ENCODE peak calls at places on chromosome 12, in eight cellular contexts. One of them, this sample, is unnamed.

GRCh38 chr12:130956456-130957303 is 3.0 kb downstream of the ADGRD1 start:
- DNase-seq in MM.1S: no peak
- DNase-seq in AG04449: no peak
- DNase-seq in psoas muscle: no peak
- DNase-seq in tibial artery: no peak
- DNase-seq in lung: no peak
- DNase-seq in mammary epithelial cell: no peak
- DNase-seq in right lobe of liver: no peak
- DNase-seq in this sample: no peak

GRCh38 chr12:12278899-12279298 is 12.1 kb upstream of the LRP6 start:
- DNase-seq in AG04449: no peak
- DNase-seq in right lobe of liver: no peak
- DNase-seq in tibial artery: no peak
- DNase-seq in MM.1S: no peak
- DNase-seq in mammary epithelial cell: no peak
- DNase-seq in lung: no peak
- DNase-seq in psoas muscle: no peak
- DNase-seq in this sample: no peak

GRCh38 chr12:47884501-47884900 is 20.3 kb downstream of the VDR start:
- DNase-seq in mammary epithelial cell: no peak
- DNase-seq in psoas muscle: no peak
- DNase-seq in tibial artery: no peak
- DNase-seq in MM.1S: no peak
- DNase-seq in right lobe of liver: no peak
- DNase-seq in AG04449: no peak
- DNase-seq in lung: no peak
- DNase-seq in this sample: no peak

GRCh38 chr12:111596985-111597730 is 2.0 kb downstream of the ATXN2 start:
- DNase-seq in lung: peak
- DNase-seq in psoas muscle: peak
- DNase-seq in tibial artery: peak
- DNase-seq in right lobe of liver: peak
- DNase-seq in mammary epithelial cell: peak
- DNase-seq in MM.1S: peak
- DNase-seq in AG04449: no peak
- DNase-seq in this sample: no peak

GRCh38 chr12:45988259-45988658 is 2.1 kb downstream of the SCAF11 start:
- DNase-seq in psoas muscle: no peak
- DNase-seq in AG04449: no peak
- DNase-seq in MM.1S: no peak
- DNase-seq in right lobe of liver: no peak
- DNase-seq in tibial artery: no peak
- DNase-seq in lung: no peak
- DNase-seq in mammary epithelial cell: peak
- DNase-seq in this sample: no peak

GRCh38 chr12:28032811-28033537 is 60.4 kb upstream of the PTHLH start:
- DNase-seq in lung: no peak
- DNase-seq in right lobe of liver: no peak
- DNase-seq in tibial artery: no peak
- DNase-seq in MM.1S: no peak
- DNase-seq in mammary epithelial cell: peak
- DNase-seq in AG04449: no peak
- DNase-seq in psoas muscle: no peak
- DNase-seq in this sample: peak

GRCh38 chr12:23127701-23128100 is 502.7 kb downstream of the ETNK1 start:
- DNase-seq in lung: no peak
- DNase-seq in tibial artery: no peak
- DNase-seq in right lobe of liver: no peak
- DNase-seq in mammary epithelial cell: no peak
- DNase-seq in AG04449: no peak
- DNase-seq in MM.1S: no peak
- DNase-seq in psoas muscle: no peak
- DNase-seq in this sample: no peak

GRCh38 chr12:52078276-52078675 is 1.2 kb upstream of the SMIM41 start:
- DNase-seq in mammary epithelial cell: no peak
- DNase-seq in psoas muscle: no peak
- DNase-seq in right lobe of liver: no peak
- DNase-seq in MM.1S: no peak
- DNase-seq in lung: no peak
- DNase-seq in AG04449: no peak
- DNase-seq in tibial artery: no peak
- DNase-seq in this sample: no peak

GRCh38 chr12:111773801-111774551 is 7.2 kb downstream of the ALDH2 start:
- DNase-seq in MM.1S: peak
- DNase-seq in AG04449: peak
- DNase-seq in right lobe of liver: peak
- DNase-seq in tibial artery: peak
- DNase-seq in mammary epithelial cell: peak
- DNase-seq in psoas muscle: peak
- DNase-seq in lung: peak
- DNase-seq in this sample: peak

GRCh38 chr12:12868836-12869235 is 22.5 kb upstream of the GPRC5A start:
- DNase-seq in psoas muscle: no peak
- DNase-seq in lung: no peak
- DNase-seq in mammary epithelial cell: no peak
- DNase-seq in AG04449: no peak
- DNase-seq in tibial artery: no peak
- DNase-seq in MM.1S: no peak
- DNase-seq in right lobe of liver: no peak
- DNase-seq in this sample: no peak

GRCh38 chr12:64016521-64016920 is 172.0 kb downstream of the SRGAP1 start:
- DNase-seq in mammary epithelial cell: no peak
- DNase-seq in MM.1S: no peak
- DNase-seq in tibial artery: no peak
- DNase-seq in AG04449: no peak
- DNase-seq in psoas muscle: no peak
- DNase-seq in right lobe of liver: no peak
- DNase-seq in lung: no peak
- DNase-seq in this sample: no peak

GRCh38 chr12:119247007-119247719 is 68.4 kb downstream of the HSPB8 start:
- DNase-seq in right lobe of liver: no peak
- DNase-seq in psoas muscle: no peak
- DNase-seq in tibial artery: no peak
- DNase-seq in AG04449: no peak
- DNase-seq in mammary epithelial cell: no peak
- DNase-seq in lung: no peak
- DNase-seq in MM.1S: no peak
- DNase-seq in this sample: no peak

GRCh38 chr12:4355843-4356327 is 23.6 kb downstream of the FGF23 start:
- DNase-seq in AG04449: no peak
- DNase-seq in psoas muscle: peak
- DNase-seq in MM.1S: peak
- DNase-seq in mammary epithelial cell: peak
- DNase-seq in right lobe of liver: no peak
- DNase-seq in lung: no peak
- DNase-seq in tibial artery: no peak
- DNase-seq in this sample: no peak

GRCh38 chr12:102316723-102317122 is 119.1 kb upstream of the PMCH start:
- DNase-seq in tibial artery: no peak
- DNase-seq in right lobe of liver: no peak
- DNase-seq in MM.1S: no peak
- DNase-seq in lung: no peak
- DNase-seq in AG04449: no peak
- DNase-seq in psoas muscle: no peak
- DNase-seq in mammary epithelial cell: no peak
- DNase-seq in this sample: no peak

GRCh38 chr12:71178162-71178561 is 20.4 kb upstream of the TSPAN8 start:
- DNase-seq in mammary epithelial cell: no peak
- DNase-seq in psoas muscle: no peak
- DNase-seq in lung: no peak
- DNase-seq in MM.1S: no peak
- DNase-seq in AG04449: no peak
- DNase-seq in right lobe of liver: no peak
- DNase-seq in tibial artery: no peak
- DNase-seq in this sample: no peak

GRCh38 chr12:75589801-75590200 is 78.4 kb upstream of the KRR1 start:
- DNase-seq in AG04449: no peak
- DNase-seq in mammary epithelial cell: no peak
- DNase-seq in psoas muscle: no peak
- DNase-seq in MM.1S: no peak
- DNase-seq in right lobe of liver: no peak
- DNase-seq in tibial artery: no peak
- DNase-seq in lung: no peak
- DNase-seq in this sample: no peak

DNA sequence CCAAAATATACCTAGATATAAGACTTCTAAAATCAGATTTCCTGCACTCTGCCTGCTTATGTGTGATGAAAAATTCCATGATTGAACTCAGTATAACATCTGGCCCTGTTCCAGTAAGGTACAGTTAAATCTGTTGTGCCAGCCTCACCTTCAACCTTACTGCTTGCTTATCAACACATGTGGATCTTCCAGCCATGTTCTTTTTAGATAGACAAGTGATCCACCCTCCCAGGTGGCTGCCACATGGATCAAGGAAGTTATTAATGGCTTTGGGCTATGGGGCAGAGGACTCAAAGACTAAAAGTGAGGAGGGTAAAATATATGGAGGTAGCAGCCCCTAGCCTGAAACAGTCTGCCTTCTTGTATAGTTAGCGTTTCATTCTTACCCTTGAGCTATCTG is 25.3 kb upstream of the MAGOHB start:
- DNase-seq in psoas muscle: no peak
- DNase-seq in MM.1S: no peak
- DNase-seq in mammary epithelial cell: no peak
- DNase-seq in right lobe of liver: no peak
- DNase-seq in tibial artery: no peak
- DNase-seq in lung: no peak
- DNase-seq in AG04449: no peak
- DNase-seq in this sample: no peak
- TF ChIP-seq CTCF in psoas muscle: no peak
- TF ChIP-seq CTCF in MM.1S: no peak
- TF ChIP-seq CTCF in mammary epithelial cell: no peak
- TF ChIP-seq CTCF in right lobe of liver: no peak
- TF ChIP-seq CTCF in tibial artery: no peak
- TF ChIP-seq CTCF in lung: no peak
- TF ChIP-seq CTCF in AG04449: no peak
- TF ChIP-seq CTCF in this sample: no peak

GRCh38 chr12:116513944-116514343 is 45.2 kb upstream of the MAP1LC3B2 start:
- DNase-seq in psoas muscle: no peak
- DNase-seq in AG04449: no peak
- DNase-seq in mammary epithelial cell: no peak
- DNase-seq in right lobe of liver: no peak
- DNase-seq in lung: no peak
- DNase-seq in tibial artery: no peak
- DNase-seq in MM.1S: no peak
- DNase-seq in this sample: no peak

GRCh38 chr12:116506697-116507064 is 52.5 kb upstream of the MAP1LC3B2 start:
- DNase-seq in tibial artery: no peak
- DNase-seq in MM.1S: no peak
- DNase-seq in lung: no peak
- DNase-seq in AG04449: no peak
- DNase-seq in psoas muscle: no peak
- DNase-seq in right lobe of liver: no peak
- DNase-seq in mammary epithelial cell: no peak
- DNase-seq in this sample: no peak

GRCh38 chr12:116502989-116503496 is 56.1 kb upstream of the MAP1LC3B2 start:
- DNase-seq in lung: peak
- DNase-seq in AG04449: no peak
- DNase-seq in mammary epithelial cell: no peak
- DNase-seq in tibial artery: no peak
- DNase-seq in MM.1S: no peak
- DNase-seq in psoas muscle: no peak
- DNase-seq in right lobe of liver: no peak
- DNase-seq in this sample: no peak

GRCh38 chr12:116504438-116504837 is 54.7 kb upstream of the MAP1LC3B2 start:
- DNase-seq in tibial artery: no peak
- DNase-seq in psoas muscle: no peak
- DNase-seq in right lobe of liver: no peak
- DNase-seq in AG04449: no peak
- DNase-seq in mammary epithelial cell: no peak
- DNase-seq in MM.1S: no peak
- DNase-seq in lung: no peak
- DNase-seq in this sample: no peak

GRCh38 chr12:116508145-116509121 is 50.7 kb upstream of the MAP1LC3B2 start:
- DNase-seq in tibial artery: no peak
- DNase-seq in right lobe of liver: no peak
- DNase-seq in MM.1S: no peak
- DNase-seq in mammary epithelial cell: no peak
- DNase-seq in lung: no peak
- DNase-seq in AG04449: no peak
- DNase-seq in psoas muscle: peak
- DNase-seq in this sample: no peak
- H3K4me3 ChIP-seq in tibial artery: peak
- H3K4me3 ChIP-seq in right lobe of liver: peak
- H3K4me3 ChIP-seq in MM.1S: peak
- H3K4me3 ChIP-seq in mammary epithelial cell: no peak
- H3K4me3 ChIP-seq in lung: peak
- H3K4me3 ChIP-seq in AG04449: peak
- H3K4me3 ChIP-seq in psoas muscle: peak
- H3K4me3 ChIP-seq in this sample: peak

GRCh38 chr12:108302471-108303311 is 36.4 kb downstream of the CMKLR1 start:
- DNase-seq in lung: peak
- DNase-seq in right lobe of liver: peak
- DNase-seq in MM.1S: no peak
- DNase-seq in AG04449: no peak
- DNase-seq in mammary epithelial cell: no peak
- DNase-seq in psoas muscle: peak
- DNase-seq in tibial artery: peak
- DNase-seq in this sample: no peak
- TF ChIP-seq CTCF in lung: no peak
- TF ChIP-seq CTCF in right lobe of liver: no peak
- TF ChIP-seq CTCF in MM.1S: no peak
- TF ChIP-seq CTCF in AG04449: no peak
- TF ChIP-seq CTCF in mammary epithelial cell: no peak
- TF ChIP-seq CTCF in psoas muscle: no peak
- TF ChIP-seq CTCF in tibial artery: no peak
- TF ChIP-seq CTCF in this sample: peak

DNA sequence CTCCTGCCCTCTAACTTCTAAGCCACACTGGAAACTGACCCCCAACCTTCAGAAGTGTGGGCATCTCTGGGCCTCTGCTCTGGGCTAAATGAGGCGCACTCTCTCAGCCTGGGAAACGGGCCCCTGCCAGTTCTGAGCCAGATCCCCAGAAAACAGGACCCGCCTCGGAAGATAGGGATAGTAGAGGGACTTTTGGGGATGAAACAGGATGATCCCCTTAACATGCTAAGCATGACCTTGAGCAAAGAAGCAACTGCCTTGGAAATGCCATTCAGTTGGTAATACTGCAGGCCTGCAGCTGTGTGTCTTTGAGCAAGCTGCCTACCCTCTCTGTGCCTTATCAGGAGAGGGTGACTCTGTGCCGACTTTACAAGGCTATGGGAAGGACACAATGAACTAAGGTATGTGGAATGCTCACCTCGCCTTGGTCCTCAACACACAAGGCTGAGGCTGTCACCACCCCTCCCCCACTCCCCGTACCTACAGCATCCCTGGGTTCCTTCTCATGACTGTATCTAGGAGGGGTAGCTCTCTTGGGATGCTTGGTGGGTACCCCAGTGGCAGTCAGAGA is 54.0 kb downstream of the NCOR2 start:
- DNase-seq in tibial artery: no peak
- DNase-seq in AG04449: no peak
- DNase-seq in psoas muscle: no peak
- DNase-seq in MM.1S: no peak
- DNase-seq in right lobe of liver: no peak
- DNase-seq in mammary epithelial cell: no peak
- DNase-seq in lung: no peak
- DNase-seq in this sample: no peak
- H3K4me3 ChIP-seq in tibial artery: no peak
- H3K4me3 ChIP-seq in AG04449: no peak
- H3K4me3 ChIP-seq in psoas muscle: no peak
- H3K4me3 ChIP-seq in MM.1S: no peak
- H3K4me3 ChIP-seq in right lobe of liver: no peak
- H3K4me3 ChIP-seq in mammary epithelial cell: no peak
- H3K4me3 ChIP-seq in lung: no peak
- H3K4me3 ChIP-seq in this sample: peak

This sample was measured in epithelial cell of proximal tubule.